ENCODE peak calls at places on chromosome 22, in seven cellular contexts. Z is Kasumi-1; G is GM04503; J is cerebellum; E is stimulated activated CD4-positive, alpha-beta T cell treated with anti-CD3 and anti-CD28 coated beads, TNF-alpha, amount 100 ng/mL, for 1 hour; V is NCI-H1105; U is T47D. C is an unnamed sample.

GRCh38 chr22:42754658-42755057 is 34.0 kb upstream of the A4GALT start:
- DNase-seq in Z (no peak), G (peak), J (no peak), E (no peak), V (no peak), U (no peak), C (no peak)

GRCh38 chr22:23161574-23161973 is 16.3 kb downstream of the RAB36 start:
- DNase-seq in Z (no peak), G (no peak), J (no peak), E (no peak), V (no peak), U (no peak), C (no peak)

GRCh38 chr22:27107824-27108223 is 450.4 kb downstream of the MIAT start:
- DNase-seq in Z (no peak), G (peak), J (peak), E (no peak), V (peak), U (no peak), C (no peak)

GRCh38 chr22:34850010-34850409 is 215.9 kb upstream of the ISX start:
- DNase-seq in Z (no peak), G (no peak), J (no peak), E (no peak), V (no peak), U (no peak), C (no peak)

GRCh38 chr22:29205598-29206371 is at the start of gene EMID1:
- DNase-seq in Z (no peak), G (no peak), J (no peak), E (no peak), V (no peak), U (peak), C (no peak)

GRCh38 chr22:37519268-37520195 is at the start of gene CARD10:
- DNase-seq in Z (no peak), G (no peak), J (no peak), E (no peak), V (no peak), U (peak), C (no peak)

GRCh38 chr22:48605856-48606255 is 1221.8 kb downstream of the BRD1 start:
- DNase-seq in Z (no peak), G (no peak), J (no peak), E (no peak), V (no peak), U (no peak), C (no peak)

GRCh38 chr22:50440544-50441249 is 34.1 kb downstream of the SBF1 start:
- DNase-seq in Z (no peak), G (no peak), J (no peak), E (no peak), V (no peak), U (no peak), C (no peak)

GRCh38 chr22:38733329-38734202 is 22.2 kb downstream of the SUN2 start:
- DNase-seq in Z (peak), G (no peak), J (peak), E (no peak), V (peak), U (peak), C (peak)

GRCh38 chr22:49372530-49373288 is 455.0 kb downstream of the BRD1 start:
- DNase-seq in Z (no peak), G (no peak), J (no peak), E (no peak), V (no peak), U (peak), C (no peak)

GRCh38 chr22:45308624-45309421 is 911 bp upstream of the FAM118A start:
- DNase-seq in Z (no peak), G (no peak), J (no peak), E (no peak), V (no peak), U (no peak), C (no peak)

GRCh38 chr22:39627208-39627607 is 56.7 kb downstream of the CACNA1I start:
- DNase-seq in Z (no peak), G (no peak), J (no peak), E (no peak), V (no peak), U (no peak), C (no peak)

GRCh38 chr22:25745341-25746011 is 3.5 kb downstream of the MYO18B start:
- DNase-seq in Z (no peak), G (peak), J (no peak), E (no peak), V (no peak), U (no peak), C (no peak)

GRCh38 chr22:50599816-50600454 is 658 bp upstream of the MAPK8IP2 start:
- DNase-seq in Z (peak), G (no peak), J (peak), E (no peak), V (no peak), U (peak), C (no peak)

GRCh38 chr22:40420341-40421081 is 50.1 kb downstream of the SGSM3 start:
- DNase-seq in Z (no peak), G (no peak), J (no peak), E (no peak), V (no peak), U (no peak), C (no peak)

GRCh38 chr22:44658371-44658953 is 43.5 kb upstream of the PRR5 start:
- DNase-seq in Z (no peak), G (no peak), J (peak), E (no peak), V (no peak), U (no peak), C (no peak)

GRCh38 chr22:30324008-30324730 is 2.6 kb downstream of the TBC1D10A start:
- DNase-seq in Z (no peak), G (no peak), J (no peak), E (no peak), V (no peak), U (no peak), C (no peak)

GRCh38 chr22:38041760-38042584 is 15.2 kb upstream of the PICK1 start:
- DNase-seq in Z (peak), G (no peak), J (no peak), E (no peak), V (no peak), U (no peak), C (no peak)